ENCODE peak calls at places on chromosomes 6 and 20, in seven cellular contexts. W is prostate gland, F is substantia nigra, K is tibial nerve, Z is breast epithelium, P is A549, T is upper lobe of right lung. O is an unnamed sample.

GRCh38 chr20:15951711-15952110 is 621.5 kb downstream of the KIF16B start:
- DNase-seq in W (no peak), F (no peak), K (no peak), Z (no peak), P (no peak), T (no peak), O (no peak)

GRCh38 chr6:1524040-1524480 is 85.7 kb upstream of the FOXC1 start:
- DNase-seq in W (peak; percentile 43), F (no peak), K (peak; percentile 64), Z (peak; percentile 56), P (peak; percentile 70), T (peak; percentile 90), O (peak; percentile 83)

GRCh38 chr6:30881392-30881986 is 2.8 kb upstream of the DDR1 start:
- DNase-seq in W (no peak), F (no peak), K (no peak), Z (no peak), P (no peak), T (no peak), O (no peak)

GRCh38 chr6:90053614-90054013 is 159.3 kb downstream of the GJA10 start:
- DNase-seq in W (no peak), F (no peak), K (no peak), Z (no peak), P (no peak), T (no peak), O (no peak)

GRCh38 chr6:169556758-169557505 is 144.9 kb downstream of the WDR27 start:
- DNase-seq in W (no peak), F (no peak), K (no peak), Z (no peak), P (no peak), T (no peak), O (no peak)

GRCh38 chr6:160667854-160668481 is 3.9 kb upstream of the LPA start:
- DNase-seq in W (peak; percentile 23), F (no peak), K (no peak), Z (no peak), P (peak; percentile 53), T (no peak), O (no peak)

GRCh38 chr6:164757451-164757850 is 552.0 kb downstream of the C6orf118 start:
- DNase-seq in W (no peak), F (no peak), K (no peak), Z (no peak), P (no peak), T (no peak), O (no peak)

GRCh38 chr6:111938710-111939109 is 65.5 kb upstream of the FYN start:
- DNase-seq in W (no peak), F (no peak), K (no peak), Z (no peak), P (no peak), T (no peak), O (no peak)

GRCh38 chr6:42352856-42353564 is 98.7 kb downstream of the TRERF1 start:
- DNase-seq in W (no peak), F (no peak), K (no peak), Z (no peak), P (peak; percentile 25), T (no peak), O (no peak)

GRCh38 chr6:132695773-132696172 is 18.1 kb downstream of the VNN1 start:
- DNase-seq in W (no peak), F (no peak), K (no peak), Z (no peak), P (no peak), T (no peak), O (no peak)

GRCh38 chr6:132703936-132704335 is 9.9 kb downstream of the VNN1 start:
- DNase-seq in W (no peak), F (no peak), K (no peak), Z (no peak), P (no peak), T (no peak), O (no peak)

GRCh38 chr6:132693478-132693877 is 20.4 kb downstream of the VNN1 start:
- DNase-seq in W (peak; percentile 21), F (no peak), K (no peak), Z (no peak), P (no peak), T (no peak), O (no peak)

GRCh38 chr6:132698608-132699007 is 15.2 kb downstream of the VNN1 start:
- DNase-seq in W (no peak), F (no peak), K (no peak), Z (no peak), P (no peak), T (no peak), O (no peak)
- H3K27ac ChIP-seq in W (no peak overlapping the region), F (no peak overlapping the region), K (no peak overlapping the region), Z (no peak overlapping the region), P (no peak overlapping the region), T (no peak overlapping the region), O (no peak overlapping the region)

GRCh38 chr6:7107578-7108195 is at the start of gene RREB1:
- DNase-seq in W (peak; percentile 76), F (no peak), K (peak; percentile 50), Z (peak; percentile 48), P (peak; percentile 61), T (peak; percentile 84), O (peak; percentile 79)

GRCh38 chr6:7110092-7110792 is 2.5 kb downstream of the RREB1 start:
- DNase-seq in W (no peak), F (no peak), K (no peak), Z (no peak), P (no peak), T (no peak), O (no peak)

GRCh38 chr6:7106752-7107577 is 796 bp upstream of the RREB1 start:
- DNase-seq in W (peak; percentile 34), F (no peak), K (peak; percentile 19), Z (peak; percentile 32), P (peak; percentile 38), T (peak; percentile 74), O (peak; percentile 39)

GRCh38 chr6:7108964-7109836 is 1.4 kb downstream of the RREB1 start:
- DNase-seq in W (peak; percentile 72), F (no peak), K (peak; percentile 49), Z (peak; percentile 65), P (peak; percentile 46), T (peak; percentile 76), O (peak; percentile 81)

GRCh38 chr6:7108196-7108963 is 619 bp downstream of the RREB1 start:
- DNase-seq in W (peak; percentile 45), F (no peak), K (no peak), Z (peak; percentile 35), P (peak; percentile 44), T (peak; percentile 80), O (peak; percentile 84)
- H3K27ac ChIP-seq in W (peak overlapping the region; percentile 88), F (peak overlapping the region; percentile 1), K (peak overlapping the region; percentile 95), Z (peak overlapping the region; percentile 95), P (peak overlapping the region; percentile 96), T (peak overlapping the region; percentile 91), O (peak overlapping the region; percentile 96)

GRCh38 chr6:125795301-125795700 is 4.5 kb downstream of the NCOA7 start:
- DNase-seq in W (no peak), F (no peak), K (no peak), Z (no peak), P (no peak), T (no peak), O (no peak)
- H3K27ac ChIP-seq in W (no peak overlapping the region), F (peak overlapping the region; percentile 5), K (peak overlapping the region; percentile 96), Z (peak overlapping the region; percentile 52), P (no peak overlapping the region), T (no peak overlapping the region), O (no peak overlapping the region)

DNA sequence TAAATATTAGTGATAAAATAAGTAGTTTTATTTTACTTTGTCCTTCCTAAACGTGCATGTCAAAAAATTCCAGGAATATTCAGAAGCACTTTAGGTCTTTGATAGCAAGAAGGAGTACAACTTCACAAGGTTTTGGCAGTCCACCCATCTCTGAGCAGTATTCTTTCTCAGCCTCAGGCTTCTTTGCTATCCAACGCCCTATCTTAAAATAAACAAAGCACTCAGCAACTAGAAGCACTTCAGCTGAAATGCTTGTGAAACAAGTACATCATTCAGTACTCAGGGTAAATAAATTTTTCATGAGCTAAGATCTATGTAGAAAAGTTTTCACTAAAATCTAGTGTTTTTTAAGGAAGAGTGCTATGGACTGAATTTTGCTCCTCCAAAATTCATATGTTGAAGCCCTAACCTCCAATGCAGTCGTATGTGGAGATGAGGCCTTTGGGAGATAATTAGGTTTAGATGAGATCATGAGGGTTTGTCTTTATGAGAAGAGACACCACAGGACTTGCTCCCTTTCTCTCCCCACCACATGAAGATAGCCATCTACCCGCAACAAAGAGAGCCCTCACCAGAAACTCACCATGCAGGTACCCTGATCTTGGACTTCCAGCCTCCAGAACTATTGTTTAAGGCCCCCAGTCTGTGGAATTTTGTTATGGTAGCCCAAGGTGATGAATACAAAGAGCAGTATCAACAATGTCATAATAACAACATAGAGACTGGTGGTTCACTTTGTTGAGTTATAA is 539.1 kb downstream of the TFAP2A start:
- DNase-seq in W (no peak), F (no peak), K (no peak), Z (no peak), P (no peak), T (no peak), O (no peak)
- H3K27ac ChIP-seq in W (no peak overlapping the region), F (no peak overlapping the region), K (no peak overlapping the region), Z (no peak overlapping the region), P (no peak overlapping the region), T (no peak overlapping the region), O (no peak overlapping the region)

DNA sequence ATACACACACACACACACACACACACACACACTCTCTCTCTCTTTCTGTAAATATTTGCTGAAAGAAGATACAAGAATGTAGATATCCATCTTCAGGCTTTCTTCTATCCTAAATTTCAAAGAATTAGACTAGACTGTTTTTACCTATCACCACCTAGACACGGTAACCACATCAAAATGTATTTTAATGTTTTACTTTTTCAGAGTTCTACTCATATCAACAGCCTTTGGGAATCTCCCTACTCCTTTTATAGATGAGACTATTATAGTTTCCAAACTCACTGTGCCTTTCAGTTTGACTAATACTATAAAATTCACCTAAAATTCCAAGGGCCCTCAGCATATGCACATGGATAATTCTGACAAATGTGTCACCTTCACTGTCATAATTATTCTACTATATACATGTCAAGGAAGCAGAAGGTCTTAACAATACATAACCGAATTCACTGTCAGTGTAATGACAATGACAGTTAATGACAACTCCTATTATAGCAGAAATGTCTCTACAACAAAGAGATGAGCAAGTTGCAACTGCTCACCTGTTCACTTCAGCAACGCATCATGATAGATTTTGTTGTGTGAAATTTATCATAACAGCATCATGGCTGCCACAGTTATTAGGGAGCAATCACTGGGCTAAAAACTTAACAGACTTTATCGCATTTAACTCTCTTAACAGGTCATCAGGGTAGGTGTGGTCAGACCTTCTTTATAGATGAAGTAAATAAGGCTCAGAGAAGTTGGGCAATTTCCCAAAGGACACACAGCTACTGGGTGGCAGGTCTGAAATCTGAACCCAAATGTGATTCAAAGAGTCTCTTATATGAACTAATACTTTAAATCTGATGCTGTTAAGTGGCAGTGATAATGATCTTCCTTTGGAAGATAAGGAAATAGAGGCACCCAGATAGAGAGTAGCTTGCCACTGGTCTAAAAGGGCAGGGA is 236.7 kb downstream of the GMPR start:
- DNase-seq in W (no peak), F (no peak), K (no peak), Z (no peak), P (no peak), T (no peak), O (no peak)
- H3K27ac ChIP-seq in W (no peak overlapping the region), F (no peak overlapping the region), K (no peak overlapping the region), Z (no peak overlapping the region), P (no peak overlapping the region), T (no peak overlapping the region), O (no peak overlapping the region)